ENCODE peak calls at places on chromosomes 5 and 9, in eight cellular contexts. One of them, this sample, is unnamed.

GRCh38 chr9:133158695-133159094 is 5.0 kb downstream of the GBGT1 start:
- DNase-seq in HCT116: no peak
- DNase-seq in WERI-Rb-1: no peak
- DNase-seq in GM12865: no peak
- DNase-seq in cardiac fibroblast: no peak
- DNase-seq in MCF 10A: no peak
- DNase-seq in glutamatergic neuron: no peak
- DNase-seq in sigmoid colon: peak
- DNase-seq in this sample: no peak

GRCh38 chr9:19171271-19171670 is 44.0 kb upstream of the PLIN2 start:
- DNase-seq in sigmoid colon: no peak
- DNase-seq in glutamatergic neuron: no peak
- DNase-seq in cardiac fibroblast: no peak
- DNase-seq in WERI-Rb-1: no peak
- DNase-seq in MCF 10A: no peak
- DNase-seq in HCT116: no peak
- DNase-seq in GM12865: no peak
- DNase-seq in this sample: no peak

GRCh38 chr5:6729400-6730310 is 16.4 kb downstream of the TENT4A start:
- DNase-seq in HCT116: no peak
- DNase-seq in WERI-Rb-1: peak
- DNase-seq in glutamatergic neuron: peak
- DNase-seq in GM12865: no peak
- DNase-seq in MCF 10A: no peak
- DNase-seq in cardiac fibroblast: no peak
- DNase-seq in sigmoid colon: peak
- DNase-seq in this sample: no peak

GRCh38 chr9:95820076-95820475 is 55.4 kb upstream of the ERCC6L2 start:
- DNase-seq in cardiac fibroblast: no peak
- DNase-seq in HCT116: no peak
- DNase-seq in GM12865: no peak
- DNase-seq in MCF 10A: no peak
- DNase-seq in WERI-Rb-1: no peak
- DNase-seq in sigmoid colon: no peak
- DNase-seq in glutamatergic neuron: no peak
- DNase-seq in this sample: no peak

GRCh38 chr9:134492281-134492691 is 149.3 kb upstream of the COL5A1 start:
- DNase-seq in GM12865: no peak
- DNase-seq in glutamatergic neuron: no peak
- DNase-seq in sigmoid colon: peak
- DNase-seq in HCT116: no peak
- DNase-seq in WERI-Rb-1: peak
- DNase-seq in cardiac fibroblast: peak
- DNase-seq in MCF 10A: no peak
- DNase-seq in this sample: no peak

GRCh38 chr5:59066367-59067163 is 483.7 kb downstream of the RAB3C start:
- DNase-seq in sigmoid colon: no peak
- DNase-seq in cardiac fibroblast: peak
- DNase-seq in MCF 10A: peak
- DNase-seq in WERI-Rb-1: no peak
- DNase-seq in GM12865: no peak
- DNase-seq in HCT116: no peak
- DNase-seq in glutamatergic neuron: no peak
- DNase-seq in this sample: no peak

GRCh38 chr9:34337404-34337803 is 8.0 kb downstream of the NUDT2 start:
- DNase-seq in HCT116: no peak
- DNase-seq in MCF 10A: no peak
- DNase-seq in glutamatergic neuron: no peak
- DNase-seq in WERI-Rb-1: no peak
- DNase-seq in cardiac fibroblast: peak
- DNase-seq in GM12865: no peak
- DNase-seq in sigmoid colon: no peak
- DNase-seq in this sample: no peak

GRCh38 chr5:151664694-151665583 is 21.8 kb downstream of the SPARC start:
- DNase-seq in cardiac fibroblast: peak
- DNase-seq in GM12865: no peak
- DNase-seq in WERI-Rb-1: no peak
- DNase-seq in MCF 10A: peak
- DNase-seq in glutamatergic neuron: no peak
- DNase-seq in sigmoid colon: no peak
- DNase-seq in HCT116: no peak
- DNase-seq in this sample: no peak

GRCh38 chr5:154972476-154973080 is 31.7 kb downstream of the MRPL22 start:
- DNase-seq in GM12865: peak
- DNase-seq in cardiac fibroblast: peak
- DNase-seq in HCT116: peak
- DNase-seq in WERI-Rb-1: peak
- DNase-seq in glutamatergic neuron: peak
- DNase-seq in sigmoid colon: no peak
- DNase-seq in MCF 10A: peak
- DNase-seq in this sample: peak

GRCh38 chr9:68999393-69000105 is 14.4 kb downstream of the PRKACG start:
- DNase-seq in MCF 10A: peak
- DNase-seq in HCT116: peak
- DNase-seq in WERI-Rb-1: peak
- DNase-seq in glutamatergic neuron: peak
- DNase-seq in sigmoid colon: peak
- DNase-seq in cardiac fibroblast: peak
- DNase-seq in GM12865: peak
- DNase-seq in this sample: peak

DNA sequence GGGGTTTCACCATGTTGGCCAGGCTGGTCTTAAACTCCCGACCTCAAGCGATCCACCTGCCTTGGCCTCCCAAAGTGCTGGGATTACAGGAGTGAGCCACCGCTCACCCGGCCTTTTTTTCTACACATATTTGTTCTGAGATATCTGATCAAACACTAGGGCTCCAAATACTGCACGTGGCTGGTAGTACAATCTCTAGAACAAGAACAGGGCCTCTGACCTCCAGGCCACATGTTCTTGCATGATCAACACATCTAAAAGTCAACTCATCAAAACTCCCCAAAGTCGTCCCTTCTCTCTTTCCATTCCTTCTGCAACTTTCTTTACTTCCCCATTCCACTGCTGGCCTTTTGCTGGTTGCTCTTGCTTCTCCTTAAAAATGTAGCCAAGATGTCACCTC is 113.3 kb upstream of the LHFPL2 start:
- DNase-seq in MCF 10A: no peak
- DNase-seq in cardiac fibroblast: no peak
- DNase-seq in WERI-Rb-1: no peak
- DNase-seq in sigmoid colon: no peak
- DNase-seq in glutamatergic neuron: no peak
- DNase-seq in GM12865: no peak
- DNase-seq in HCT116: no peak
- DNase-seq in this sample: no peak
- TF ChIP-seq CTCF in MCF 10A: no peak
- TF ChIP-seq CTCF in cardiac fibroblast: no peak
- TF ChIP-seq CTCF in WERI-Rb-1: no peak
- TF ChIP-seq CTCF in sigmoid colon: no peak
- TF ChIP-seq CTCF in glutamatergic neuron: no peak
- TF ChIP-seq CTCF in GM12865: no peak
- TF ChIP-seq CTCF in HCT116: no peak
- TF ChIP-seq CTCF in this sample: no peak

GRCh38 chr5:139268364-139269202 is 25.0 kb upstream of the MATR3 start:
- DNase-seq in HCT116: no peak
- DNase-seq in GM12865: peak
- DNase-seq in WERI-Rb-1: no peak
- DNase-seq in glutamatergic neuron: no peak
- DNase-seq in MCF 10A: no peak
- DNase-seq in sigmoid colon: no peak
- DNase-seq in cardiac fibroblast: no peak
- DNase-seq in this sample: no peak
- TF ChIP-seq CTCF in HCT116: peak
- TF ChIP-seq CTCF in GM12865: no peak
- TF ChIP-seq CTCF in WERI-Rb-1: peak
- TF ChIP-seq CTCF in glutamatergic neuron: no peak
- TF ChIP-seq CTCF in MCF 10A: peak
- TF ChIP-seq CTCF in sigmoid colon: no peak
- TF ChIP-seq CTCF in cardiac fibroblast: peak
- TF ChIP-seq CTCF in this sample: peak

GRCh38 chr9:84667571-84668203 is 1.8 kb upstream of the NTRK2 start:
- DNase-seq in HCT116: no peak
- DNase-seq in cardiac fibroblast: peak
- DNase-seq in WERI-Rb-1: no peak
- DNase-seq in glutamatergic neuron: peak
- DNase-seq in MCF 10A: peak
- DNase-seq in GM12865: peak
- DNase-seq in sigmoid colon: no peak
- DNase-seq in this sample: peak
- TF ChIP-seq CTCF in HCT116: peak
- TF ChIP-seq CTCF in cardiac fibroblast: peak
- TF ChIP-seq CTCF in WERI-Rb-1: no peak
- TF ChIP-seq CTCF in glutamatergic neuron: peak
- TF ChIP-seq CTCF in MCF 10A: peak
- TF ChIP-seq CTCF in GM12865: peak
- TF ChIP-seq CTCF in sigmoid colon: no peak
- TF ChIP-seq CTCF in this sample: peak

GRCh38 chr5:133142782-133143181 is 91.0 kb downstream of the HSPA4 start:
- DNase-seq in cardiac fibroblast: no peak
- DNase-seq in HCT116: no peak
- DNase-seq in glutamatergic neuron: no peak
- DNase-seq in GM12865: no peak
- DNase-seq in sigmoid colon: no peak
- DNase-seq in WERI-Rb-1: no peak
- DNase-seq in MCF 10A: no peak
- DNase-seq in this sample: no peak
- TF ChIP-seq CTCF in cardiac fibroblast: no peak
- TF ChIP-seq CTCF in HCT116: no peak
- TF ChIP-seq CTCF in glutamatergic neuron: no peak
- TF ChIP-seq CTCF in GM12865: no peak
- TF ChIP-seq CTCF in sigmoid colon: no peak
- TF ChIP-seq CTCF in WERI-Rb-1: no peak
- TF ChIP-seq CTCF in MCF 10A: no peak
- TF ChIP-seq CTCF in this sample: no peak

GRCh38 chr5:76583163-76584047 is 39.8 kb downstream of the F2RL2 start:
- DNase-seq in GM12865: peak
- DNase-seq in HCT116: peak
- DNase-seq in cardiac fibroblast: peak
- DNase-seq in sigmoid colon: no peak
- DNase-seq in MCF 10A: peak
- DNase-seq in WERI-Rb-1: no peak
- DNase-seq in glutamatergic neuron: no peak
- DNase-seq in this sample: no peak
- TF ChIP-seq CTCF in GM12865: peak
- TF ChIP-seq CTCF in HCT116: peak
- TF ChIP-seq CTCF in cardiac fibroblast: peak
- TF ChIP-seq CTCF in sigmoid colon: no peak
- TF ChIP-seq CTCF in MCF 10A: peak
- TF ChIP-seq CTCF in WERI-Rb-1: no peak
- TF ChIP-seq CTCF in glutamatergic neuron: peak
- TF ChIP-seq CTCF in this sample: peak

DNA sequence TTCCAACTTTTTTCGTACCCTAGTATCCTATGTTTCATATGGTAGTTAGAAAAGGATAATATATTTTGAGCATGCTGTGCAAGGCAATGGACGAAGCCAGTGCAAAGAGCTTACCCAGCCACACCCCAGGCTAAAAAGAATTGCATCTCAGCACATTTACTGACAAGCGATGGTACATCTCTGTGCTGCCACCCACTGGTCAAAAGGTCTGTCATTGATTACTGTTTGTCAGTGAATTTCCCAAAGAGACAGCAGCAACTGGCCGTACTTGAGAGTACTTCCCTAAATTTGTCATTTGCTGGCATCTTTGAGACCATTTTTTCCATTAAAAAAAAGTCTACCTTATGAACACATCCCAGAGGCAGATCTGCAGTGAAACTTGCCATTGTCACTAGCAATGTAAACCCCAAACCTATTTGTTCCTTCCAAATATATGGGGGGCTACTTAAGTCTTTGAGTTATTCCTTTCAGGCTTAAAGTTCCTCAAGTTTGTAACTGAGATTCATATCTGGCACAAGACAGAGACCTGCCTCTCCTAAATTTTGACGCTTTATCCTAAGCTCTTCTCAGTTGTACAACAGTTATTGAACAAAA is 184.3 kb downstream of the CTNND2 start:
- DNase-seq in MCF 10A: peak
- DNase-seq in sigmoid colon: no peak
- DNase-seq in GM12865: peak
- DNase-seq in HCT116: no peak
- DNase-seq in cardiac fibroblast: peak
- DNase-seq in WERI-Rb-1: peak
- DNase-seq in glutamatergic neuron: peak
- DNase-seq in this sample: peak
- TF ChIP-seq CTCF in MCF 10A: peak
- TF ChIP-seq CTCF in sigmoid colon: no peak
- TF ChIP-seq CTCF in GM12865: peak
- TF ChIP-seq CTCF in HCT116: no peak
- TF ChIP-seq CTCF in cardiac fibroblast: no peak
- TF ChIP-seq CTCF in WERI-Rb-1: peak
- TF ChIP-seq CTCF in glutamatergic neuron: peak
- TF ChIP-seq CTCF in this sample: peak